ENCODE peak calls at places on chromosomes 16 and 17, in four cellular contexts. E, P, K and V are unnamed samples.

GRCh38 chr17:69501591-69502468 is 87.3 kb downstream of the MAP2K6 start:
- DNase-seq in K (peak; percentile 52), P (no peak), E (peak; percentile 96), V (peak; percentile 37)

GRCh38 chr17:76014100-76014924 is 12.8 kb downstream of the EVPL start:
- DNase-seq in E (no peak), K (peak; percentile 92), P (peak; percentile 82), V (peak; percentile 85)

GRCh38 chr17:38912221-38912813 is 13.1 kb upstream of the LASP1NB start:
- DNase-seq in E (no peak), K (no peak), P (no peak), V (no peak)

GRCh38 chr16:88872650-88873331 is 6.3 kb upstream of the PABPN1L start:
- DNase-seq in P (no peak), K (no peak), E (no peak), V (no peak)

GRCh38 chr17:55576237-55576998 is 65.2 kb upstream of the SMIM36 start:
- DNase-seq in K (no peak), E (peak; percentile 9), P (no peak), V (no peak)

GRCh38 chr17:39057807-39058206 is 90.6 kb upstream of the FBXO47 start:
- DNase-seq in K (no peak), E (no peak), P (no peak), V (no peak)

GRCh38 chr17:38970128-38970527 is 2.9 kb upstream of the FBXO47 start:
- DNase-seq in P (no peak), K (no peak), E (no peak), V (no peak)

GRCh38 chr17:32429598-32429997 is 14.7 kb upstream of the PSMD11 start:
- DNase-seq in K (no peak), E (no peak), P (no peak), V (no peak)

GRCh38 chr16:88384222-88385111 is 1.7 kb downstream of the ZNF469 start:
- DNase-seq in E (no peak), P (no peak), K (no peak), V (no peak)

GRCh38 chr17:71926746-71927398 is 193.9 kb upstream of the SOX9 start:
- DNase-seq in E (no peak), P (no peak), K (no peak), V (no peak)

GRCh38 chr16:48075398-48075797 is 80.4 kb downstream of the ABCC12 start:
- DNase-seq in E (peak; percentile 48), P (no peak), K (no peak), V (no peak)

GRCh38 chr17:63519972-63520882 is 2.9 kb upstream of the KCNH6 start:
- DNase-seq in P (no peak), E (no peak), K (no peak), V (no peak)

GRCh38 chr17:55990332-55991006 is 162.8 kb upstream of the ANKFN1 start:
- DNase-seq in E (no peak), P (no peak), K (peak; percentile 53), V (peak; percentile 27)

GRCh38 chr16:68756250-68757051 is 19.4 kb downstream of the CDH1 start:
- DNase-seq in E (no peak), K (no peak), P (peak; percentile 82), V (no peak)

GRCh38 chr17:17151541-17151940 is 54.6 kb downstream of the PLD6 start:
- DNase-seq in E (no peak), K (no peak), P (no peak), V (no peak)

GRCh38 chr16:88948781-88949490 is 28.1 kb downstream of the CBFA2T3 start:
- DNase-seq in P (no peak), E (no peak), K (no peak), V (no peak)

GRCh38 chr16:50771366-50771765 is 29.5 kb downstream of the CYLD start:
- DNase-seq in P (no peak), E (peak; percentile 8), K (no peak), V (no peak)

GRCh38 chr17:4968916-4969550 is 1.4 kb upstream of the SPAG7 start:
- DNase-seq in K (no peak), P (no peak), E (peak; percentile 83), V (peak; percentile 28)

GRCh38 chr17:39916918-39917317 is 1.5 kb downstream of the GSDMB start:
- DNase-seq in K (no peak), E (no peak), P (no peak), V (no peak)

DNA sequence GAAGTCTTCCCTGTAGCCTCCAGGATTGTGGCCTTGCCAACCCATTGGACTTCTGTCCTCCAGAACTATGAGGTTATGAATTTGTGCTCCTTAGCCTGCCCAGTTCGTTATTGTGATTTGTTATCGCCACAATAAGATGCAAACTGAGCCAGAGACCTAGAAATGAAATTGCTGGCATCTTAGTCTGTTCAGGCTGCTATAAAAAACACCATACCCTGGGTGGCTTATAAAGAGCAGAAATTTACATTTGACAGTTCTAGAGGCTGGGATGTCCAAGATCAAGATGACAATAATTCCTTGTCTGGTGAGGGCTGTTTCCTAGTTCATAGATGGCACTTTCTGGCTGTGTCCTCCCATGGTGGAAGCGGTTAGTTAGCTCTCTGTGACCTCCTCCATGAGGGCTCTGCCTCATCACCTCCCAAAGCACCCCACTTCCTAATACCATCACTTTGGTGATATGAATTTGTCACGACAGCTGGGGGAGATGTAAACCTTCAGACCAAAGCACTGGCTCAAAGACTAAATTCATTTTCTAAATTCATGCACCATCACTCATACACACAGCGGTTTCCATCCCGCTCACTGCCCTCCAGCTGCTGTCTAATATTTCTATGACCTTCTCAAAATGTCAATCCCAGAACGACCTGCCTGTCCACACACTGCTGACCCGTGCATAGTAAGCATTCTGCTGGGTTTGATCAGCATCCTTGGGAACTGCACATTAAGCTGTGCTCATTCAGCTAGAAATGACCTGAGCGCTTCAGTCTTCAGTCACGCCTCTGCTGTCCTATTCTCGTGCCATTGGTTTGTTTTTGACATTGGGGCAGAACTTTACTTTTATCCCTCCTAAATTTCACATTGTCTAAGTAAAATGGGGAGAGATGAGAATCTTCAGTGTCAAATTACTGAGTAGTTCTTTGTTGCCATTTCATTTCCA is 36.6 kb downstream of the GINS3 start:
- DNase-seq in E (no peak), P (no peak), K (no peak), V (no peak)
- TF ChIP-seq CTCF in E (no peak), P (no peak), K (no peak), V (no peak)

GRCh38 chr16:24511174-24511573 is 28.2 kb upstream of the RBBP6 start:
- DNase-seq in P (no peak), K (no peak), E (no peak), V (no peak)

GRCh38 chr16:24507959-24508358 is 31.4 kb upstream of the RBBP6 start:
- DNase-seq in E (no peak), P (no peak), K (no peak), V (no peak)

GRCh38 chr16:24508614-24509013 is 30.8 kb upstream of the RBBP6 start:
- DNase-seq in E (no peak), K (no peak), P (no peak), V (no peak)

GRCh38 chr16:24511801-24512200 is 27.6 kb upstream of the RBBP6 start:
- DNase-seq in K (no peak), P (no peak), E (no peak), V (no peak)

DNA sequence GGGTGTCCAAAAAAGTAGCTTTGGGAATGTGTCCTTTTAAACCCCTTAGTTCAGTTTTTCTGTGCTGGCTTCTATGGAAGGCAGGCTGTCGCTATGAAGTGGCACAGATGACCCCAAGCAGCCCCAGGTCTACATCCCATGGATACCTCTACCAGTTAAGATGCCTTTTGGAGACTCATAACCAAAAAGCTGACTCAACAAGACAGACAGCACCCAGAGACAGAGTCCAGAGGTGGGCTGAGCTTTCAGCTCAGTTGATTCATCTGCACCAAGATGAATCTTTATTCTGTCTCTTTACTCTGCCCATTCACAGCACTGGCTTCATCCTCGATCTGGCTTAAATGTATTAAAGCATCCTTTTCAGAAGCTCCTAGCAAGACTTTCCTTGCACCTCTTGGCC is 29.8 kb upstream of the RBBP6 start:
- DNase-seq in E (no peak), P (no peak), K (no peak), V (no peak)
- TF ChIP-seq CTCF in E (no peak), P (no peak), K (no peak), V (no peak)

GRCh38 chr17:79126139-79126538 is 51.5 kb downstream of the ENGASE start:
- DNase-seq in E (no peak), K (no peak), P (no peak), V (no peak)
- TF ChIP-seq CTCF in E (no peak), K (peak; percentile 17), P (peak; percentile 21), V (no peak)

DNA sequence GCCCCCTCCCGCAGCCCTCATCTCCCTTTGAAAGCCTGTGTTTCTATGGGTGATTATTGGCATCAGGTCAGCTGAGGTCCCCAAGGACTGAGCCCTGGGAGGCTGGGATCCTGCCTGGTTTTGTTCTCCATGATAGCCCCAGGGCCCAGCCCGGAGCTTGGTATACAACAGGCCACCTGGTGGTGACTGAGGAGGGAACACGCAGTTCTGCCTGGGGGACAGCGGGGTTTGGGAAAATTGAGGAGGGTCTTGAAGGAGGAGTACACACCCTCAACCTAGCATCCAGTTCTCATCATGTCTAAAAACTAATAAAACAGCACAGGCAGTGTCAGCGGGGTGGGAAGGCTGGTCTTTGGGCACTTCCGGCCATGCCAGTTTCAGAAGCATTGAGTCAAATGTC is 335.1 kb downstream of the CPPED1 start:
- DNase-seq in E (no peak), P (no peak), K (no peak), V (no peak)
- TF ChIP-seq CTCF in E (peak; percentile 29), P (no peak), K (no peak), V (peak; percentile 18)

DNA sequence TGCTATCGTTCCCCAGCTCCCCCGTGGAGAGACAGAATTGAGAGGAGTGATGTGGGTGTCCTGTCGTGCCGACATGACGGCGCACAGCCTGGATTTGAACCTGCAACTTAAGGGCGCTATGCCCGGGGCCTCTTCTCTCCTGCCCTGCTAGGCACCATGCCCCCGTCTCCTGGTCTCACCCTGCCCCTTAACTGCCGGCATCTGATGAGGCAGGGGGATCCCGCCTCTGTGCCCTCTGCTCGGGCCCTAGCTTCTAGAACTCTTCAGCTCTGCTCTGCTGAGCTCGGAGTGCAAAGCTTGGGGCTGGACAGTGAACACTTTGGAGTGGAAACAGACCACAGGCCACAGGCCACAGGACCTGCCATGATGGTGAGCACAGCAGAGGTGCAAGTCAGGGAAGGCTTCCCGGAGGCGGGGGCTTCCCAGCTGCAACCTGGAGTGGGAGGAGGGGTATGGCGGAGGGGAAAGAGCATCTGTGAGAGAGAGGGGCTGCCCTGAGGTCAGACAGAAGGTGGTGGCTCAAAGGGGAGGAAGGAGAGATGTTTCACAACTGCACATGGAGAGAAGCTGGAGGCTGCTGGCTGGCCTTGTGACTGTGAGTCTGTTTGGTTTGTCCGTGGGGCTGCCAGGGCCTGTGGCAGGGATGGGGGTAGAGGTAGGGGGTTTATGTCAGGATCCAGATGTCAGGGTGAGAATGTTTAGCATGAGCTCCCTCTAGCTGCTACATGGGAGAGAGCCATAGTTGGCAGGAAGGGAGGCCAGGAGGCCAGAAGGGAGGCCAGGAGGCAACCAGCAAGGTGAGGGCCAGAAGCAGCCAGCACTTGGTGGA is 107.8 kb downstream of the CRLF3 start:
- DNase-seq in P (no peak), K (no peak), E (no peak), V (no peak)
- TF ChIP-seq CTCF in P (peak; percentile 16), K (peak; percentile 27), E (peak; percentile 14), V (no peak)

GRCh38 chr16:56748191-56748590 is 18.3 kb downstream of the NUP93 start:
- DNase-seq in P (no peak), E (no peak), K (no peak), V (no peak)
- TF ChIP-seq CTCF in P (no peak), E (no peak), K (no peak), V (no peak)